ENCODE peak calls at places on chromosomes 3 and 15, in five cellular contexts. P, V, I, Y and U are unnamed samples.

GRCh38 chr3:127053450-127053849 is 70.5 kb downstream of the PLXNA1 start:
- DNase-seq in Y (no peak), P (no peak), I (no peak), V (no peak), U (no peak)

GRCh38 chr15:100116416-100117190 is 225.2 kb downstream of the ADAMTS17 start:
- DNase-seq in P (peak), V (peak), I (peak), Y (no peak), U (no peak)

GRCh38 chr3:158509891-158510290 is 61.1 kb upstream of the MLF1 start:
- DNase-seq in P (no peak), V (no peak), I (no peak), Y (no peak), U (no peak)

GRCh38 chr3:43786102-43786952 is 95.6 kb downstream of the ABHD5 start:
- DNase-seq in Y (no peak), V (no peak), I (no peak), P (no peak), U (no peak)

GRCh38 chr15:59993950-59994401 is 10.1 kb upstream of the FOXB1 start:
- DNase-seq in I (no peak), P (no peak), Y (no peak), V (no peak), U (no peak)

GRCh38 chr3:9397911-9398714 is 698 bp downstream of the SETD5 start:
- DNase-seq in Y (peak), P (peak), I (peak), V (peak), U (peak)

GRCh38 chr15:80455051-80455648 is 51.0 kb downstream of the ARNT2 start:
- DNase-seq in P (no peak), V (peak), I (peak), Y (no peak), U (no peak)

GRCh38 chr15:100682468-100682867 is 80.1 kb downstream of the ASB7 start:
- DNase-seq in I (no peak), Y (no peak), P (no peak), V (no peak), U (peak)

GRCh38 chr15:33311312-33311971 is 675 bp downstream of the RYR3 start:
- DNase-seq in P (no peak), V (no peak), Y (no peak), I (peak), U (no peak)

GRCh38 chr15:69346112-69346511 is 47.4 kb downstream of the PAQR5 start:
- DNase-seq in V (peak), P (peak), I (peak), Y (peak), U (peak)

GRCh38 chr3:138850151-138850550 is 15.4 kb upstream of the PIK3CB start:
- DNase-seq in P (peak), V (peak), Y (peak), I (peak), U (peak)

GRCh38 chr3:47425959-47426358 is 45.1 kb downstream of the PTPN23 start:
- DNase-seq in Y (no peak), V (no peak), P (no peak), I (no peak), U (no peak)

GRCh38 chr3:151434151-151434890 is 26.5 kb downstream of the IGSF10 start:
- DNase-seq in P (peak), Y (peak), I (peak), V (peak), U (peak)

GRCh38 chr15:24772709-24773373 is 97.3 kb downstream of the NPAP1 start:
- DNase-seq in I (peak), V (peak), P (peak), Y (peak), U (peak)

GRCh38 chr15:87752250-87752951 is 504.1 kb downstream of the NTRK3 start:
- DNase-seq in Y (peak), I (peak), V (peak), P (peak), U (peak)

GRCh38 chr3:127699098-127699945 is 26.6 kb downstream of the ABTB1 start:
- DNase-seq in P (peak), V (no peak), I (peak), Y (no peak), U (peak)

DNA sequence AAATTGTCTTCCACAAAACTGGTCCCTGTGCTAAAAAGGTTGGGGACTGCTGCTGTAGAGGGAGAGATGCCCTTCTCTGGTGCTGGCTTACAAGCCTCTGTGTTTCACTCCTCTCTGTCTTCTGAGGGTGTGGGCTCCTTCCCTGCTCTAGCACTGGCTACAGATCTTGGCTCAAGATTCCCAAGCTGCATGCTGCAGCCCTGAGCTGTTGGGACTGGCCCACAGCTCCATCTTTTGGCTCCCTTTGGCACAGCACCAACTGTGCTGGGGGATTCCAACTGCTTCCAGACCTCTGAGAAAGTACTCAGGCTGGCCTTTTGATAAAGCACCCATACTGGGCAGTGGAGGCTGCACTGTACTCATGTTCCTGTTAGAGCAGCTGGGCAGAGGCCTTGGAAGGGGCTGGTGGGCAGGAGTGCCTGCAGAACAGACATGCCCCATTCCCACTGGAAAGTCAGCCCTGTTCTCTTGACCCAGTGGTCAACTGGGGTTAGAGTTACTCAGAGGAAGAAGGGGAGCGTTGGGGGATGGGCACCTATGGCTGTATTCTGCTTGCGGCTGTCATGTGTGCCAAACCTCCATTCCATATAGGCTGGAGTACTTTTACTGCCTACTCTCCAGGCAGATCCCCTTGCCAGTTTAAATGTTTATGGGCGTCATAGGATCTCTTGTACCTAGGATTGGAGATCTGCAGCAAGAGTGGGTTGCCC is 55.7 kb downstream of the GALK2 start:
- DNase-seq in P (peak), I (peak), Y (peak), V (peak), U (peak)
- TF ChIP-seq CTCF in P (no peak), I (no peak), Y (peak), V (peak), U (peak)

DNA sequence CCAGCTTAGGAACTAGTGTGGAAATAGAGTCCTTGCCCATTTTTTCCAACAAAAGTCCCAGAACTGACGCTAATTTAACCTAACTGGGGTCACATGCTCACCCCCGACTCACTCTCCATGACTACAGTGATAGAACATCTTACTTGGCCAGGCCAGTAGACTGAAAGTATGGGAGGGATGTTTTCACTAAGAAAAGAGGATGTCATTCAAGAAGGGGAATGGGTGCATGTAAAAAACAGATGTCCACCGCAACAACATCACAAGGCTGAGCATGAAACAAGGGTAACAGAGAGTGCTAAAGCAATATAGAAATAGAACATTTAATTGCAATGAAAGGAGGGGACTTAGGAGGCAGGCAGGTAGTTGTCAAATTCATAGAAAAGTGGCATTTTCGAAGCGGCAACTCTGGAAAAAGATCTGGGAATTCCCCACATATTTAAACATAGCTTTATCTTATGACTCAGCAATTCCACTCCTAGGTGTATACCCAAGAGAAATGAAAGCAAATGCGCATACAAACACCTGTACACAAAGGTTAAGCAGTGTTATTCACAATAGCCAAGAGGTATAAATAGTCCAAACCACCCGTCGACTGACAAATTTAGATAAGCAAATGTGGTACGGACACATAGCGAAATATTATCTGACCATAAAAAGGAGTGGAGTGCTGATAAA is 41.1 kb upstream of the UBE2E2 start:
- DNase-seq in Y (no peak), V (no peak), P (peak), I (no peak), U (peak)
- H3K4me3 ChIP-seq in Y (no peak), V (no peak), P (no peak), I (no peak), U (no peak)

DNA sequence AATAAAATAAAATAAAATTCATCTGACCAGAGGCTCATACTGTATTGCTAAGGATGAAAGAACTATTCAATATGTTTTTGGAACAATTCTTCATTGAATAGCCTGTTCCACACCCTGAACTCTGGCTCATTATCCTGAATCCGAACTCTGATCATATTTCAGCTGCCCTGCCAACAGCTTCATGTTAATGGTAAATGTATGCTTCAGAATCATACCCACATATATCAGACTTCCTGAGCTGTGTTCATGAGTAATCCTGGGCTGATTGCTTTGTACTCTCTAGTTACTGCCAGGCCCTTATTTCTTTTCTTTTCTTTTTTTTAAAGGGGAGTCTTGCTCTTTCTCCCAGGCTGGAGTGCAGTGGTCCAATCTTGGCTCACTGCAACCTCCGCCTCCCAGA is 11.8 kb downstream of the INO80 start:
- DNase-seq in Y (peak), V (peak), P (peak), I (peak), U (peak)
- TF ChIP-seq CTCF in Y (no peak), V (no peak), P (no peak), I (no peak), U (no peak)

DNA sequence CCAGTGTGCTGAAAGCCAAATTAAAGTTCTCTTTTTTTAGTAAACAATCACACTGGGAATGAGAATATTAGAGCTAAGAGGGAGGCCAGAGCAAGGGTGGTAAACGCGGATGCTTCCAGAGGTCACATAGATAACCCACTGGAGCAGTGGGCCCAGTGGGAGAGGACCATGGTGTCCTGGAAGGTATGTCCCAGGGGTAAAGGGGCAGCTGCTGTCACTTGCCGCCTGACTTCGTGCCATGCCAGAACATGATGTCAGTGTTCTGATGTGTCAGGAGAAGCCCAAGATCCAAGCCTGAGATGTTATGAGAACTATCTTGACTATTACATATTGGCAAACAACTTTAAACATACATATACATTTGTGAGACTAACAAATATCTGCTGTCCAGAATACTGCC is 211.9 kb upstream of the IL12A start:
- DNase-seq in I (no peak), P (no peak), V (no peak), Y (no peak), U (no peak)
- H3K4me3 ChIP-seq in I (no peak), P (no peak), V (no peak), Y (no peak), U (no peak)

GRCh38 chr15:57138260-57138895 is 219.9 kb downstream of the TCF12 start:
- DNase-seq in V (peak), P (peak), I (peak), Y (peak), U (peak)
- TF ChIP-seq CTCF in V (peak), P (peak), I (peak), Y (peak), U (peak)

GRCh38 chr15:56832125-56832524 is 86.3 kb upstream of the TCF12 start:
- DNase-seq in I (peak), Y (peak), V (peak), P (peak), U (no peak)
- H3K4me3 ChIP-seq in I (no peak), Y (no peak), V (no peak), P (no peak), U (no peak)

DNA sequence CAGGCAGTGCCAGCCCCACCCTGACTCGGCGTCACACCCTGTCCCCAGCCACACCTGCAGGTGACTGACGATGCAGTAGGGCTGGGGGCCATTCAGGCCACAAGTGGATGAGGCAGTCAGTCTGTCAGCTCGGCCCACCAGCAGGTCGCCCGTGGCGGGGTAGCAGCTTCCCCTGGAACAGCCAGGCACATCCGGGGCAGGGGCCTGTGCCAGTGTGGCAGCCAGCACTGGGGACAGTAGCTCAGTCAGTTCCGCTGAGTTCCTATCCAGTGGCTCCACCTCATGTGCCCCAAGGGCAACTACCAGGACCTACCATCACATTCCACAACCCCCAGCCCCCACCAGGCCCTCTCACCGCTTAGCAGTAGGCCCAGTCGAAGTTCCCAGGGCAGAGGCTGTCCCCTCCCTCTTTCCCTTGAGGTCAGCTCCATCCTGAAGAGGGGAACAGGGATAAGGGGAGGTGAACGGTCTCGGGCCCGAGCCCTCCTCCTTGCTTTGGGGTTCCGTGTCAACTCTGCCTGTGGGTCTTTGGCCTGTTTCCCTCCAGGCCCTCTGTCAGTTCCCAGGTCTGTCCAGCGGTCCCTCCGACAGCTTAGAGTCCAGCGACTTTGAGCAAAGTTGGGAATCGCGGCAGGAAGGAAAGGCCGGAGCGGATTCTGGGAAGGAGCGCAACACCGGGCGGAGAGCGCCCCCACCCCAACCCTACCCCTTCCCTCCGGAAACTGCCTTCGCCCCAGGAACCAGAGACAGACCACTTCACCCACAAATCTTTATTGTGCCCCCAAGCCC is at the start of gene LAMB2:
- DNase-seq in V (peak), P (peak), I (peak), Y (peak), U (peak)
- TF ChIP-seq CTCF in V (peak), P (no peak), I (no peak), Y (peak), U (peak)

GRCh38 chr3:10483686-10484345 is 21.6 kb downstream of the ATP2B2 start:
- DNase-seq in P (no peak), I (no peak), V (no peak), Y (no peak), U (no peak)

GRCh38 chr3:10485380-10485779 is 20.0 kb downstream of the ATP2B2 start:
- DNase-seq in P (no peak), Y (no peak), V (no peak), I (no peak), U (no peak)

GRCh38 chr3:10482631-10483363 is 22.6 kb downstream of the ATP2B2 start:
- DNase-seq in V (no peak), I (no peak), Y (no peak), P (no peak), U (no peak)

GRCh38 chr3:10484709-10485108 is 20.7 kb downstream of the ATP2B2 start:
- DNase-seq in V (no peak), P (no peak), Y (no peak), I (no peak), U (no peak)

DNA sequence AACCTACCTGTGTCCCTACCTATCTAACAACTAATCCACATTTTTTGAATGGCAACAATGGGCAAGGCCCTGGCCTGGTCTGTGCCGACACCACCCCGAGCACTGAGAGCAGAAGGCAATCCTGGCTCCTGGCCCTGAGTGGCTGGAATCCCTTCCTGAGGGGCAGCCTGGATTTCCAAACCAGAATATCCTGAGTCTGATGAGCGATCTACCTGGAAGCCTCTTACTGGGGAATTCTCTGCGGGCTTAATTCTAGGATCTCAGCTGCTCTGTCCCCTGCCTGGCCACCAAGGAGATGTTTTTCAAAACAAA is 22.1 kb downstream of the ATP2B2 start:
- DNase-seq in P (no peak), I (no peak), V (no peak), Y (no peak), U (no peak)
- H3K4me3 ChIP-seq in P (no peak), I (no peak), V (no peak), Y (no peak), U (no peak)

GRCh38 chr3:140686948-140687347 is 9.1 kb downstream of the TRIM42 start:
- DNase-seq in Y (no peak), I (no peak), V (no peak), P (no peak), U (no peak)
- TF ChIP-seq CTCF in Y (no peak), I (no peak), V (no peak), P (no peak), U (no peak)

GRCh38 chr3:4984511-4984864 is 5.3 kb downstream of the BHLHE40 start:
- DNase-seq in I (peak), V (no peak), P (no peak), Y (peak), U (peak)

GRCh38 chr3:4983739-4984510 is 4.7 kb downstream of the BHLHE40 start:
- DNase-seq in Y (peak), I (peak), V (peak), P (peak), U (peak)

GRCh38 chr3:4986175-4986610 is 7.0 kb downstream of the BHLHE40 start:
- DNase-seq in V (peak), I (no peak), Y (peak), P (peak), U (no peak)

GRCh38 chr3:4986611-4987373 is 7.6 kb downstream of the BHLHE40 start:
- DNase-seq in V (peak), P (peak), I (peak), Y (peak), U (peak)

GRCh38 chr3:4985330-4986174 is 6.3 kb downstream of the BHLHE40 start:
- DNase-seq in I (peak), P (peak), V (peak), Y (peak), U (peak)
- H3K4me3 ChIP-seq in I (no peak), P (no peak), V (no peak), Y (no peak), U (peak)